ENCODE peak calls at places on chromosomes 7 and 10, in five cellular contexts. One of them, this sample, is unnamed.
A peak's percentile ranks its signal among the peaks of the same experiment; 100 is the strongest.

GRCh38 chr10:133158437-133158755 is 1.6 kb upstream of the KNDC1 start:
- DNase-seq in lower lobe of right lung: no peak
- DNase-seq in GM12878: no peak
- DNase-seq in transverse colon: no peak
- DNase-seq in body of pancreas: no peak
- DNase-seq in this sample: no peak

GRCh38 chr7:93873998-93874574 is 16.5 kb downstream of the TFPI2 start:
- DNase-seq in lower lobe of right lung: no peak
- DNase-seq in GM12878: no peak
- DNase-seq in transverse colon: no peak
- DNase-seq in body of pancreas: no peak
- DNase-seq in this sample: no peak

GRCh38 chr10:11509036-11509435 is 102.4 kb downstream of the USP6NL start:
- DNase-seq in lower lobe of right lung: no peak
- DNase-seq in GM12878: no peak
- DNase-seq in transverse colon: no peak
- DNase-seq in body of pancreas: no peak
- DNase-seq in this sample: no peak

GRCh38 chr7:64180989-64181388 is 26.0 kb upstream of the ZNF735 start:
- DNase-seq in lower lobe of right lung: no peak
- DNase-seq in GM12878: no peak
- DNase-seq in transverse colon: no peak
- DNase-seq in body of pancreas: no peak
- DNase-seq in this sample: no peak

GRCh38 chr10:89342219-89342966 is 14.6 kb downstream of the IFIT3 start:
- DNase-seq in lower lobe of right lung: no peak
- DNase-seq in GM12878: no peak
- DNase-seq in transverse colon: no peak
- DNase-seq in body of pancreas: no peak
- DNase-seq in this sample: no peak

GRCh38 chr10:408223-408622 is 273.0 kb downstream of the ZMYND11 start:
- DNase-seq in lower lobe of right lung: no peak
- DNase-seq in GM12878: no peak
- DNase-seq in transverse colon: peak; percentile 46
- DNase-seq in body of pancreas: no peak
- DNase-seq in this sample: no peak

GRCh38 chr7:24152907-24153513 is 131.0 kb upstream of the NPY start:
- DNase-seq in lower lobe of right lung: no peak
- DNase-seq in GM12878: no peak
- DNase-seq in transverse colon: peak; percentile 11
- DNase-seq in body of pancreas: no peak
- DNase-seq in this sample: no peak

GRCh38 chr7:1388936-1389335 is 70.3 kb downstream of the MICALL2 start:
- DNase-seq in lower lobe of right lung: no peak
- DNase-seq in GM12878: no peak
- DNase-seq in transverse colon: no peak
- DNase-seq in body of pancreas: no peak
- DNase-seq in this sample: no peak

GRCh38 chr7:90194911-90195809 is 16.4 kb upstream of the STEAP2 start:
- DNase-seq in lower lobe of right lung: no peak
- DNase-seq in GM12878: no peak
- DNase-seq in transverse colon: no peak
- DNase-seq in body of pancreas: no peak
- DNase-seq in this sample: no peak

GRCh38 chr7:158282461-158283001 is 305.1 kb downstream of the PTPRN2 start:
- DNase-seq in lower lobe of right lung: no peak
- DNase-seq in GM12878: no peak
- DNase-seq in transverse colon: no peak
- DNase-seq in body of pancreas: no peak
- DNase-seq in this sample: no peak

GRCh38 chr10:116833986-116834760 is 15.1 kb upstream of the ENO4 start:
- DNase-seq in lower lobe of right lung: no peak
- DNase-seq in GM12878: no peak
- DNase-seq in transverse colon: no peak
- DNase-seq in body of pancreas: no peak
- DNase-seq in this sample: no peak

GRCh38 chr7:130429019-130429418 is 11.8 kb downstream of the CEP41 start:
- DNase-seq in lower lobe of right lung: no peak
- DNase-seq in GM12878: no peak
- DNase-seq in transverse colon: no peak
- DNase-seq in body of pancreas: no peak
- DNase-seq in this sample: no peak

GRCh38 chr10:110076559-110077318 is 69.0 kb downstream of the ADD3 start:
- DNase-seq in lower lobe of right lung: no peak
- DNase-seq in GM12878: peak; percentile 76
- DNase-seq in transverse colon: peak; percentile 51
- DNase-seq in body of pancreas: no peak
- DNase-seq in this sample: no peak

GRCh38 chr7:147298611-147299043 is 1182.0 kb downstream of the CNTNAP2 start:
- DNase-seq in lower lobe of right lung: no peak
- DNase-seq in GM12878: no peak
- DNase-seq in transverse colon: no peak
- DNase-seq in body of pancreas: peak; percentile 8
- DNase-seq in this sample: no peak

GRCh38 chr7:4621401-4621800 is 60.7 kb upstream of the FOXK1 start:
- DNase-seq in lower lobe of right lung: no peak
- DNase-seq in GM12878: no peak
- DNase-seq in transverse colon: no peak
- DNase-seq in body of pancreas: no peak
- DNase-seq in this sample: no peak

GRCh38 chr10:28679941-28680752 is 2.8 kb downstream of the BAMBI start:
- DNase-seq in lower lobe of right lung: no peak
- DNase-seq in GM12878: no peak
- DNase-seq in transverse colon: no peak
- DNase-seq in body of pancreas: peak; percentile 23
- DNase-seq in this sample: no peak

GRCh38 chr7:72038022-72038732 is 374.0 kb downstream of the CALN1 start:
- DNase-seq in lower lobe of right lung: no peak
- DNase-seq in GM12878: no peak
- DNase-seq in transverse colon: no peak
- DNase-seq in body of pancreas: no peak
- DNase-seq in this sample: peak; percentile 49

GRCh38 chr10:17026686-17027485 is 102.7 kb downstream of the CUBN start:
- DNase-seq in lower lobe of right lung: no peak
- DNase-seq in GM12878: peak; percentile 35
- DNase-seq in transverse colon: no peak
- DNase-seq in body of pancreas: no peak
- DNase-seq in this sample: no peak

GRCh38 chr7:14377646-14378266 is 388.3 kb upstream of the ETV1 start:
- DNase-seq in lower lobe of right lung: no peak
- DNase-seq in GM12878: no peak
- DNase-seq in transverse colon: no peak
- DNase-seq in body of pancreas: no peak
- DNase-seq in this sample: no peak

GRCh38 chr10:6242089-6242488 is 39.4 kb downstream of the PFKFB3 start:
- DNase-seq in lower lobe of right lung: no peak
- DNase-seq in GM12878: no peak
- DNase-seq in transverse colon: no peak
- DNase-seq in body of pancreas: no peak
- DNase-seq in this sample: no peak

GRCh38 chr10:34139559-34139958 is 675.5 kb downstream of the PARD3 start:
- DNase-seq in lower lobe of right lung: no peak
- DNase-seq in GM12878: no peak
- DNase-seq in transverse colon: no peak
- DNase-seq in body of pancreas: no peak
- DNase-seq in this sample: no peak

GRCh38 chr7:73960548-73960947 is 67.4 kb upstream of the ELN start:
- DNase-seq in lower lobe of right lung: no peak
- DNase-seq in GM12878: no peak
- DNase-seq in transverse colon: peak; percentile 80
- DNase-seq in body of pancreas: peak; percentile 31
- DNase-seq in this sample: no peak

GRCh38 chr7:42227523-42227922 is 9.5 kb downstream of the GLI3 start:
- DNase-seq in lower lobe of right lung: no peak
- DNase-seq in GM12878: no peak
- DNase-seq in transverse colon: no peak
- DNase-seq in body of pancreas: no peak
- DNase-seq in this sample: no peak

GRCh38 chr7:132577206-132578049 is 1.2 kb upstream of the PLXNA4 start:
- DNase-seq in lower lobe of right lung: no peak
- DNase-seq in GM12878: no peak
- DNase-seq in transverse colon: peak; percentile 42
- DNase-seq in body of pancreas: peak; percentile 62
- DNase-seq in this sample: no peak

GRCh38 chr7:108129018-108129965 is 869 bp downstream of the LAMB4 start:
- DNase-seq in lower lobe of right lung: no peak
- DNase-seq in GM12878: no peak
- DNase-seq in transverse colon: no peak
- DNase-seq in body of pancreas: no peak
- DNase-seq in this sample: no peak

GRCh38 chr10:122207135-122207534 is 64.0 kb upstream of the BTBD16 start:
- DNase-seq in lower lobe of right lung: no peak
- DNase-seq in GM12878: no peak
- DNase-seq in transverse colon: no peak
- DNase-seq in body of pancreas: no peak
- DNase-seq in this sample: no peak

GRCh38 chr10:82037076-82037475 is 162.1 kb downstream of the NRG3 start:
- DNase-seq in lower lobe of right lung: no peak
- DNase-seq in GM12878: no peak
- DNase-seq in transverse colon: no peak
- DNase-seq in body of pancreas: no peak
- DNase-seq in this sample: no peak

GRCh38 chr7:80150621-80151273 is 16.1 kb downstream of the GNAI1 start:
- DNase-seq in lower lobe of right lung: no peak
- DNase-seq in GM12878: no peak
- DNase-seq in transverse colon: no peak
- DNase-seq in body of pancreas: no peak
- DNase-seq in this sample: no peak

GRCh38 chr10:51397695-51398094 is 301.7 kb downstream of the CSTF2T start:
- DNase-seq in lower lobe of right lung: no peak
- DNase-seq in GM12878: no peak
- DNase-seq in transverse colon: peak; percentile 78
- DNase-seq in body of pancreas: peak; percentile 86
- DNase-seq in this sample: no peak
- TF ChIP-seq CTCF in lower lobe of right lung: no peak
- TF ChIP-seq CTCF in GM12878: no peak
- TF ChIP-seq CTCF in transverse colon: no peak
- TF ChIP-seq CTCF in body of pancreas: no peak
- TF ChIP-seq CTCF in this sample: no peak

DNA sequence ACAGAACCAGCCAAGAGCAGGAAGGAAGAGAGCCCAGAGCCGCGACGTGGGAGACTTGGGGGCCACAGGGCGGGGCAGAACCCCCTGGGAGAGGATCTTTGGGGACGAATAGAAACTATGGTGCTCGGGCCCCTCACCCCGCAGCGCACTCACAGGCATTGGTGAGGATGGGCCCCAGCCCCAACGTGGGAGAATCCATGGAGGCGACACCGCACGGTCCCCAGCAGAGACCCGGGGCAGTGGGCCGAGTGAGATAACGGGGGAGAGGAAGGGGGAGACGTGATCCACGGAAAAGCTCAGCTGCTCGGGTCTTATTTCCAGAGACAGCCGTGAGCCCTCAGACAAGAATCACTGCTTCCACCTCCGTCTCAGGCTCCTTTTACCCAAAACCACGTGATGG is 222.4 kb downstream of the TCERG1L start:
- DNase-seq in lower lobe of right lung: no peak
- DNase-seq in GM12878: no peak
- DNase-seq in transverse colon: no peak
- DNase-seq in body of pancreas: no peak
- DNase-seq in this sample: no peak
- H3K27me3 ChIP-seq in lower lobe of right lung: peaks cover 2% of the 10 kb centered on the region
- H3K27me3 ChIP-seq in GM12878: no peaks in the 10 kb centered on the region
- H3K27me3 ChIP-seq in transverse colon: no peaks in the 10 kb centered on the region
- H3K27me3 ChIP-seq in body of pancreas: no peaks in the 10 kb centered on the region
- H3K27me3 ChIP-seq in this sample: no peaks in the 10 kb centered on the region

GRCh38 chr7:151505836-151506468 is 13.7 kb downstream of the RHEB start:
- DNase-seq in lower lobe of right lung: no peak
- DNase-seq in GM12878: no peak
- DNase-seq in transverse colon: no peak
- DNase-seq in body of pancreas: no peak
- DNase-seq in this sample: no peak

GRCh38 chr7:151507806-151508205 is 11.9 kb downstream of the RHEB start:
- DNase-seq in lower lobe of right lung: no peak
- DNase-seq in GM12878: no peak
- DNase-seq in transverse colon: no peak
- DNase-seq in body of pancreas: no peak
- DNase-seq in this sample: no peak

GRCh38 chr7:151505433-151505832 is 14.3 kb downstream of the RHEB start:
- DNase-seq in lower lobe of right lung: no peak
- DNase-seq in GM12878: no peak
- DNase-seq in transverse colon: no peak
- DNase-seq in body of pancreas: no peak
- DNase-seq in this sample: no peak

GRCh38 chr7:151504715-151505326 is 14.9 kb downstream of the RHEB start:
- DNase-seq in lower lobe of right lung: no peak
- DNase-seq in GM12878: no peak
- DNase-seq in transverse colon: no peak
- DNase-seq in body of pancreas: no peak
- DNase-seq in this sample: no peak

DNA sequence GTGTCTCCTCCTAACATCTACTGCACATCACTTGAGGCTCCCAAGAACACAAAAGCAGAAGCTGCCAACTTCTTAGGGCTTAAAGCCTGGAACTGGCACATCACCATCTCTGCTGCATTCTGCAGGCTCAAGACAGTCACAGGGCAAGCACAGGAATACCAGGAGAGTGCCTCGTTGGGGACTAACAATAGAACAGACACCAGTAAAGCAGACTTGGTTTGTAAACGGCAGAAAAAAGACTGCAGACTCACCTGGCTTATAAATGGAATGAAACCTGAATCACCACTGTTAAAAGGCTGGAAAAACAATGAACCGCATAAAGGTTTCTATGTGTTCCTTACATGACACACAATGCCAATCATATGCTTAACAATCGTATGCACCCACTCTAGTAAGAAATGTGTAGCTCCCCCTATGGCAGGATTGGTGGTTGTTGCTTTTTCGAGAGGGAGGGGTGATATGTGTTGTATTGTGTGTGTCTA is 12.8 kb downstream of the RHEB start:
- DNase-seq in lower lobe of right lung: no peak
- DNase-seq in GM12878: no peak
- DNase-seq in transverse colon: no peak
- DNase-seq in body of pancreas: no peak
- DNase-seq in this sample: no peak
- TF ChIP-seq CTCF in lower lobe of right lung: no peak
- TF ChIP-seq CTCF in GM12878: no peak
- TF ChIP-seq CTCF in transverse colon: no peak
- TF ChIP-seq CTCF in body of pancreas: no peak
- TF ChIP-seq CTCF in this sample: no peak

GRCh38 chr7:155509025-155509724 is 37.2 kb downstream of the CNPY1 start:
- DNase-seq in lower lobe of right lung: no peak
- DNase-seq in GM12878: no peak
- DNase-seq in transverse colon: no peak
- DNase-seq in body of pancreas: no peak
- DNase-seq in this sample: no peak
- H3K27me3 ChIP-seq in lower lobe of right lung: peaks cover 92% of the 10 kb centered on the region
- H3K27me3 ChIP-seq in GM12878: peaks cover 18% of the 10 kb centered on the region
- H3K27me3 ChIP-seq in transverse colon: peaks cover 100% of the 10 kb centered on the region
- H3K27me3 ChIP-seq in body of pancreas: peaks cover 34% of the 10 kb centered on the region
- H3K27me3 ChIP-seq in this sample: peaks cover 26% of the 10 kb centered on the region

DNA sequence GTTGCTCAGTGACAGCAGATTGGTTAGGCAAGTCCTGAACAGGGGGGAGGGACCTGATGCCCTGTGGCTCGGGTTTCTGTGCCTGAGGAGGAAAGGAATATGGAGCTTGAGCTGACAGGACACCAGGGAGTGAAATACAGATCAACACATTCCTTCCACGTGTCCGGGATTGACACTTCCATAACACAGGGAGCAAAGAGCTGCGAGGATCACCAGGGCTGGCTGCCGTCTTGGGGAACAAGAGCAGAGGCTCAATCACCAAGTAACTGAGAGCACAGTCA is 36.7 kb upstream of the EFCAB10 start:
- DNase-seq in lower lobe of right lung: no peak
- DNase-seq in GM12878: no peak
- DNase-seq in transverse colon: no peak
- DNase-seq in body of pancreas: no peak
- DNase-seq in this sample: no peak
- TF ChIP-seq CTCF in lower lobe of right lung: no peak
- TF ChIP-seq CTCF in GM12878: no peak
- TF ChIP-seq CTCF in transverse colon: no peak
- TF ChIP-seq CTCF in body of pancreas: no peak
- TF ChIP-seq CTCF in this sample: no peak

This sample was measured in vagina.